ENCODE peak calls at places on chromosomes 3 and 15, in five cellular contexts. L is CD8-positive, alpha-beta memory T cell; O is neural progenitor cell; D is MM.1S; P is GM23248. E is an unnamed sample. For H3K36me3, the result is how much of the 10 kb centered on the place peaks cover.

GRCh38 chr3:99577160-99577559 is 61.2 kb upstream of the COL8A1 start:
- DNase-seq in P (no peak), O (no peak), L (no peak), D (no peak), E (no peak)

GRCh38 chr3:26438325-26438940 is 184.1 kb upstream of the LRRC3B start:
- DNase-seq in O (no peak), L (no peak), P (no peak), D (no peak), E (no peak)

GRCh38 chr15:69820819-69821218 is 276.9 kb downstream of the TLE3 start:
- DNase-seq in D (no peak), L (no peak), O (peak), P (no peak), E (peak)

GRCh38 chr15:84684092-84684491 is 26.1 kb upstream of the NMB start:
- DNase-seq in P (no peak), O (no peak), D (no peak), L (no peak), E (no peak)

GRCh38 chr15:70829366-70830166 is 24.4 kb downstream of the LARP6 start:
- DNase-seq in D (no peak), P (peak), O (no peak), L (no peak), E (no peak)

GRCh38 chr3:121870710-121871109 is 23.5 kb upstream of the SLC15A2 start:
- DNase-seq in P (peak), O (no peak), L (no peak), D (no peak), E (no peak)

GRCh38 chr3:174215426-174215825 is 643.7 kb upstream of the NAALADL2 start:
- DNase-seq in P (peak), D (no peak), L (no peak), O (no peak), E (no peak)

GRCh38 chr15:57312006-57312322 is 64.3 kb upstream of the CGNL1 start:
- DNase-seq in L (no peak), D (no peak), P (no peak), O (no peak), E (no peak)

GRCh38 chr15:23538657-23539056 is 26.8 kb upstream of the MKRN3 start:
- DNase-seq in P (no peak), O (no peak), L (no peak), D (no peak), E (no peak)

GRCh38 chr3:156818890-156819289 is 7.3 kb upstream of the LEKR1 start:
- DNase-seq in L (no peak), O (no peak), P (peak), D (no peak), E (no peak)

GRCh38 chr15:35170216-35170615 is 85.1 kb upstream of the NANOGP8 start:
- DNase-seq in D (no peak), O (no peak), P (peak), L (no peak), E (no peak)

GRCh38 chr15:35173444-35174118 is 88.5 kb upstream of the NANOGP8 start:
- DNase-seq in L (no peak), P (peak), D (no peak), O (no peak), E (no peak)

GRCh38 chr15:35167675-35168074 is 82.6 kb upstream of the NANOGP8 start:
- DNase-seq in D (no peak), P (no peak), L (no peak), O (no peak), E (no peak)

GRCh38 chr15:35166730-35167359 is 81.8 kb upstream of the NANOGP8 start:
- DNase-seq in O (no peak), L (no peak), P (no peak), D (no peak), E (no peak)

DNA sequence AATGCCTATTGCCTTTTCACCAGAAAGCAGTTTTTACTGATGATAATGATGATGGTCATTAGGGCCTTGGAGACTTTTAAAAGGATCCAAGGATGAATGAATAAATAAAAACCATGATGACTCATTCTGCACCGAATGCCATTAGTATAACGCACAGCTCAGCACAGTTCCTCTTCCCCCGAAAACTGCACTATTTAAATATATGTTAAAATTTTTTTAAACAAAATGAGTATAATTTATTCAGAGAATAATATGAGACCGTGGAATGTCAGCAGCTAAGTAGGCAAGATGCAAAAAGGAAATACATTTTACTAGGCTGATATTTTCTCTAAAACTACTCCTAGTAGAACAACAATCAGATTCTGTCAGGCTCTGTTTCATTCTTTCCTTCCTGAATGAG is 83.4 kb upstream of the NANOGP8 start:
- DNase-seq in L (no peak), P (peak), D (no peak), O (no peak), E (no peak)
- H3K36me3 ChIP-seq in L (under half), P (under half), D (under half), O (under half), E (under half)

DNA sequence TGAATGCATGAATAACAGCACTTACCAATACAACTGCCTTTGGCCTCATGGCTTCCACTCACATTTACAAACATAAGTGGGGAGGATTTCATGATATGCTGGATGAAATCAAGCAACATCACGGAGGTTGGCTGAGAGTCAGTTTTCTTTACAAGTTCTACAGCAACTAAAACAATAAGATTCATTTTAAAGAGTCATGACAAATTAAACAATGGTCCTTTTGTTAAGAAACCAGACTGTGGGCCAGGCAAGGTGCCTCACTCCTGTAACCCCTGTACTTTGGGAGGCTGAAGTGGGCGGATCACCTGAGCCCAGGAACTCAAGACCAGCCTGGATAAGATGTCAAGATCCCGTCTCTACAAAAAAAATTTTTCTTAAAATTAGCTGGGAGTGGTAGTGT is 12.4 kb downstream of the ATR start:
- DNase-seq in L (no peak), P (no peak), D (no peak), O (no peak), E (no peak)
- H3K36me3 ChIP-seq in L (under half), P (under half), D (under half), O (under half), E (under half)

DNA sequence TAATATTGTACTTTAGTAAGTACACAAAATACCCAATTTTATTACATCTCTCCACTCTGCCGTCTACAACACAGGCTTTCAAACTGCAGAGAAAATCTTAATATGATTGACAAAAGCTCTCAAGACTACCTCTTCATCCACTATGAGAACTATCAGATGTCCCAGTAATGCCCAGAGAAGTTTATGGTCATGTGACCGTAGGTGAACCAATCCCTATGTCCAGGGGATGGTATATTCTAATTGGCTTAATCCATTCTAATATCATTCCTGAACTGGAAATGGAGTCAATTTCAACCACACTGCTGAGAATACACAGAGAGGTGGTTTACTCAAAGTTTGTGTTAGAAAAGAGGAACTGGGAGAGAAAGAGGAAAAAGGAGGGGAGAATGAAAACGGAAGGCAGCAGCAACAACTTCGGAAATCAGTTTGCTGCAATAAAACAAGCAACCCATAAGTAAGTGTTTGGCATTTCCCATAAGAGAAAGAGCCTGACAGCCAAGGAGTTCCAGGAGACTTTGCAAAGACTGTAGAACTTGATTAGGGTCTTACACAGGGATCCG is 7.3 kb downstream of the SST start:
- DNase-seq in O (no peak), L (no peak), D (no peak), P (no peak), E (no peak)
- H3K36me3 ChIP-seq in O (under half), L (under half), D (under half), P (under half), E (under half)

GRCh38 chr3:52521488-52521824 is 12.2 kb downstream of the NT5DC2 start:
- DNase-seq in D (no peak), L (no peak), P (no peak), O (no peak), E (no peak)

GRCh38 chr3:52520716-52521487 is 12.8 kb downstream of the NT5DC2 start:
- DNase-seq in D (no peak), P (no peak), O (no peak), L (no peak), E (no peak)

GRCh38 chr3:52522651-52523251 is 10.9 kb downstream of the NT5DC2 start:
- DNase-seq in P (no peak), D (no peak), O (no peak), L (peak), E (no peak)

GRCh38 chr3:52523386-52524257 is 10.0 kb downstream of the NT5DC2 start:
- DNase-seq in D (no peak), O (no peak), P (no peak), L (peak), E (no peak)

GRCh38 chr3:52521881-52522650 is 11.6 kb downstream of the NT5DC2 start:
- DNase-seq in D (no peak), L (no peak), P (no peak), O (no peak), E (no peak)
- H3K36me3 ChIP-seq in D (under half), L (under half), P (under half), O (under half), E (half or more)

GRCh38 chr3:72679540-72680198 is 168.6 kb downstream of the SHQ1 start:
- DNase-seq in O (no peak), D (peak), L (no peak), P (peak), E (no peak)

GRCh38 chr3:72683068-72683467 is 165.2 kb downstream of the SHQ1 start:
- DNase-seq in P (no peak), L (no peak), D (no peak), O (peak), E (no peak)

GRCh38 chr3:72678892-72679291 is 169.4 kb downstream of the SHQ1 start:
- DNase-seq in P (peak), D (no peak), O (no peak), L (no peak), E (no peak)

GRCh38 chr3:72681598-72681997 is 166.6 kb downstream of the SHQ1 start:
- DNase-seq in D (no peak), L (no peak), O (no peak), P (no peak), E (no peak)

DNA sequence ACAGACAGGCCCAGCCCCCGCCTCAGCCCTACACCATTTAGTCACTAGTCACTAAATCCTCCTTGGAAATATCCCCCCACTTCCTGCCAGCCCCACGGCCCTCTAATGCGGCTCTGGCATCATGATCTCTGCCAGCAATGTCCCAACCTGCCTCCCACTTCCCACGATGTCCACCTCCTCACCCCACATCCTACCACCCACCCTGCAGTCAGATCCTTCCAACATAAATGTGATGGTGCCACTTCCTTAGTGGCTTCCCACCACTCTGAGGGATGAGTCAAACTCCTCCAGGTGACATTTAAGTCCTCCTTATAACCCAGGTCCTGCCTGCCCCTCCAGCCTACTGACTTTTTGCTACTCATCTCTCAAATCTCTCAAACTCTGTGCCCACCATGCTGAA is 167.5 kb downstream of the SHQ1 start:
- DNase-seq in L (no peak), D (no peak), P (no peak), O (no peak), E (no peak)
- H3K36me3 ChIP-seq in L (under half), D (under half), P (under half), O (under half), E (under half)

DNA sequence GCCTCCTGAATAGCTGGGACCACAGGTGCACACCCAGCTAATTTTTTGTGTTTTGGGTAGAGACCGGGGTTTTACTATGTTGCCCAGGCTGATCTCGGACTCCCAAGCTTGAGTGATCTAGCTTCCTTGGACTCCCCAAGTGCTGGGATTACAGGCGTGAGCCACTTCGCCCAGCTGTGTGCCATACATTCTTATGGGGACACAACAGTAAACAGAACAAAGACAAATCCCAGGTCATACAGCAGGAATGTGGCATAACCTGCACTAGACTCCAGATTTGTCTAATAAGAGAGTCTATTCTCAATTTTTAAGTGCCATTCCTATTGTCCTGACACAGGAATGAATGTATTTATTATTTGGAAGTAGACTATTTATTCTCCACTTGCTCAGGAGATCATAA is 17.6 kb downstream of the ARL6IP5 start:
- DNase-seq in D (no peak), L (no peak), O (no peak), P (no peak), E (no peak)
- H3K36me3 ChIP-seq in D (under half), L (under half), O (under half), P (under half), E (under half)

E was measured in NT2/D1.